ENCODE peak calls at places on chromosomes 5 and 9, in six cellular contexts. Q is stomach, Y is breast epithelium, D is HCT116, U is prostate gland, W is endothelial cell of umbilical vein. I is an unnamed sample. For H3K4me1, the result is how much of the 10 kb centered on the place peaks cover.

GRCh38 chr5:145975361-145976066 is 39.1 kb downstream of the SH3RF2 start:
- DNase-seq in Q (peak), Y (no peak), D (peak), U (no peak), W (peak), I (no peak)

GRCh38 chr9:122051401-122052346 is 41.4 kb downstream of the TTLL11 start:
- DNase-seq in Q (no peak), Y (no peak), D (no peak), U (no peak), W (no peak), I (no peak)

GRCh38 chr5:18744441-18744840 is 1110.2 kb downstream of the TAF11L14 start:
- DNase-seq in Q (no peak), Y (no peak), D (no peak), U (no peak), W (no peak), I (no peak)

GRCh38 chr5:137376127-137376526 is 123.0 kb downstream of the SPOCK1 start:
- DNase-seq in Q (no peak), Y (no peak), D (no peak), U (no peak), W (no peak), I (no peak)

GRCh38 chr5:58133631-58134296 is 326.1 kb downstream of the PLK2 start:
- DNase-seq in Q (no peak), Y (no peak), D (no peak), U (no peak), W (peak), I (no peak)

GRCh38 chr9:92378825-92379535 is 25.4 kb downstream of the OGN start:
- DNase-seq in Q (no peak), Y (no peak), D (no peak), U (no peak), W (no peak), I (no peak)

GRCh38 chr9:16870606-16871357 is at the start of gene BNC2:
- DNase-seq in Q (no peak), Y (no peak), D (no peak), U (peak), W (peak), I (no peak)

GRCh38 chr5:125450803-125451202 is 704.4 kb upstream of the ZNF608 start:
- DNase-seq in Q (no peak), Y (no peak), D (no peak), U (no peak), W (no peak), I (no peak)

GRCh38 chr5:96141749-96142148 is 180.1 kb upstream of the ELL2 start:
- DNase-seq in Q (no peak), Y (no peak), D (no peak), U (peak), W (no peak), I (no peak)

GRCh38 chr5:103260951-103261350 is 2.4 kb downstream of the MACIR start:
- DNase-seq in Q (no peak), Y (no peak), D (no peak), U (no peak), W (no peak), I (no peak)

GRCh38 chr5:14577964-14578363 is 3.6 kb upstream of the OTULINL start:
- DNase-seq in Q (no peak), Y (no peak), D (no peak), U (no peak), W (no peak), I (no peak)

GRCh38 chr5:1144089-1144488 is 32.2 kb upstream of the SLC12A7 start:
- DNase-seq in Q (peak), Y (no peak), D (no peak), U (no peak), W (no peak), I (no peak)
- TF ChIP-seq POLR2AphosphoS5 in Q (no peak), Y (no peak), D (no peak), U (no peak), W (no peak), I (no peak)

DNA sequence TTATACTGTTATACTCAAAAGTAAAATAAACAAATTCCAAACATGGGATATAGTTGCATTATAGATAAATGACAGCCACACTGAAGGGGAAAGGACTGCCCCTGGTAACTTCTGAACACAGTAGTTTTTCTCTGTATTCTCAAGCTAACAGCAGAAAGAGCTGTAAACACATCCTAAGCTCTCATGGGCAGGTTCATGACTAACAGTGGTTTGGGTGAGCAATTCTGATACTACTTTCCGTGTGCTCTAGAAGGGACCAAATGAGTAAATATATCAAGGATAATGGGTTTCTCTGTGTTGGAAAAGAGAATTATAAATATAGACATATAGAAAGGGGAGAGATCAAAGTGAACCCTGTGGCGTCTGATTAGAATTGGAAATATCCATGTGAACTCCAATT is 2.2 kb upstream of the LCN6 start:
- DNase-seq in Q (no peak), Y (no peak), D (no peak), U (no peak), W (no peak), I (no peak)
- H3K4me1 ChIP-seq in Q (under half), Y (under half), D (under half), U (under half), W (under half), I (under half)

GRCh38 chr5:38253759-38254158 is 4.6 kb upstream of the EGFLAM start:
- DNase-seq in Q (no peak), Y (no peak), D (no peak), U (no peak), W (no peak), I (no peak)

GRCh38 chr5:38257236-38258036 is 923 bp upstream of the EGFLAM start:
- DNase-seq in Q (no peak), Y (no peak), D (no peak), U (no peak), W (no peak), I (no peak)

GRCh38 chr5:38259062-38259857 is 901 bp downstream of the EGFLAM start:
- DNase-seq in Q (no peak), Y (no peak), D (no peak), U (no peak), W (no peak), I (no peak)

GRCh38 chr5:38258037-38258318 is 381 bp upstream of the EGFLAM start:
- DNase-seq in Q (no peak), Y (no peak), D (no peak), U (no peak), W (no peak), I (no peak)

GRCh38 chr5:38258319-38259061 is at the start of gene EGFLAM:
- DNase-seq in Q (no peak), Y (no peak), D (no peak), U (no peak), W (no peak), I (no peak)
- H3K4me3 ChIP-seq in Q (peak), Y (peak), D (no peak), U (peak), W (no peak), I (peak)

GRCh38 chr5:76404694-76405306 is 1.7 kb downstream of the IQGAP2 start:
- DNase-seq in Q (no peak), Y (no peak), D (no peak), U (no peak), W (no peak), I (no peak)

GRCh38 chr5:76403963-76404693 is 1.0 kb downstream of the IQGAP2 start:
- DNase-seq in Q (peak), Y (peak), D (no peak), U (peak), W (no peak), I (no peak)

GRCh38 chr5:76402880-76403712 is at the start of gene IQGAP2:
- DNase-seq in Q (peak), Y (peak), D (peak), U (peak), W (peak), I (no peak)

GRCh38 chr5:76402251-76402879 is 720 bp upstream of the IQGAP2 start:
- DNase-seq in Q (peak), Y (no peak), D (no peak), U (peak), W (peak), I (no peak)

GRCh38 chr5:76403713-76403962 is 553 bp downstream of the IQGAP2 start:
- DNase-seq in Q (no peak), Y (no peak), D (no peak), U (peak), W (no peak), I (no peak)
- TF ChIP-seq POLR2AphosphoS5 in Q (no peak), Y (no peak), D (no peak), U (no peak), W (no peak), I (no peak)

GRCh38 chr9:110142253-110142652 is 65.7 kb downstream of the C9orf152 start:
- DNase-seq in Q (no peak), Y (no peak), D (no peak), U (no peak), W (no peak), I (no peak)

GRCh38 chr9:110146371-110146770 is 61.6 kb downstream of the C9orf152 start:
- DNase-seq in Q (no peak), Y (no peak), D (no peak), U (no peak), W (no peak), I (no peak)

GRCh38 chr9:110141118-110141797 is 66.7 kb downstream of the C9orf152 start:
- DNase-seq in Q (no peak), Y (no peak), D (no peak), U (no peak), W (peak), I (no peak)

GRCh38 chr9:110142868-110143866 is 64.8 kb downstream of the C9orf152 start:
- DNase-seq in Q (no peak), Y (no peak), D (no peak), U (no peak), W (peak), I (no peak)

GRCh38 chr9:110143969-110144545 is 63.9 kb downstream of the C9orf152 start:
- DNase-seq in Q (no peak), Y (no peak), D (no peak), U (no peak), W (no peak), I (no peak)
- H3K4me1 ChIP-seq in Q (half or more), Y (under half), D (under half), U (under half), W (under half), I (under half)

GRCh38 chr5:90477073-90477472 is 2.4 kb downstream of the POLR3G start:
- DNase-seq in Q (no peak), Y (no peak), D (no peak), U (no peak), W (peak), I (no peak)
- H3K4me3 ChIP-seq in Q (no peak), Y (peak), D (no peak), U (no peak), W (no peak), I (no peak)